ENCODE peak calls at places on chromosomes 16 and 17, in five cellular contexts. A, I, N, B and U are unnamed samples.

GRCh38 chr17:32240745-32241144 is 24.9 kb upstream of the RHBDL3 start:
- DNase-seq in A (no peak), B (no peak), N (no peak), I (no peak), U (peak; percentile 64)

GRCh38 chr16:70661918-70662641 is 15.7 kb downstream of the IL34 start:
- DNase-seq in I (no peak), N (no peak), A (no peak), B (no peak), U (no peak)

GRCh38 chr17:56681561-56682266 is 88.2 kb downstream of the NOG start:
- DNase-seq in I (no peak), B (no peak), A (peak; percentile 53), N (no peak), U (no peak)

GRCh38 chr16:6363891-6364607 is 968.6 kb upstream of the RBFOX1 start:
- DNase-seq in A (no peak), I (no peak), N (no peak), B (no peak), U (no peak)

GRCh38 chr16:56625943-56626654 is 518 bp downstream of the MT1E start:
- DNase-seq in N (no peak), B (no peak), A (no peak), I (no peak), U (no peak)

GRCh38 chr17:59840908-59841666 is 51.7 kb downstream of the TUBD1 start:
- DNase-seq in A (no peak), N (no peak), B (no peak), I (no peak), U (no peak)

GRCh38 chr16:77896357-77896972 is 108.1 kb downstream of the VAT1L start:
- DNase-seq in I (no peak), B (no peak), A (no peak), N (no peak), U (no peak)

GRCh38 chr17:9937164-9937835 is 32.2 kb upstream of the RCVRN start:
- DNase-seq in N (no peak), A (no peak), B (no peak), I (no peak), U (no peak)

GRCh38 chr17:59839646-59840328 is 53.0 kb downstream of the TUBD1 start:
- DNase-seq in B (no peak), A (no peak), I (no peak), N (no peak), U (peak; percentile 53)

GRCh38 chr16:72961115-72961832 is 86.7 kb downstream of the ZFHX3 start:
- DNase-seq in A (no peak), I (no peak), N (no peak), B (peak; percentile 27), U (no peak)

GRCh38 chr16:1309888-1310831 is 724 bp downstream of the UBE2I start:
- DNase-seq in A (no peak), B (peak; percentile 70), N (no peak), I (no peak), U (no peak)

GRCh38 chr16:83118365-83118764 is 491.6 kb downstream of the CDH13 start:
- DNase-seq in I (no peak), A (no peak), B (no peak), N (no peak), U (no peak)

GRCh38 chr17:1000597-1001490 is 3.9 kb downstream of the TIMM22 start:
- DNase-seq in N (peak; percentile 56), I (no peak), B (no peak), A (no peak), U (no peak)

DNA sequence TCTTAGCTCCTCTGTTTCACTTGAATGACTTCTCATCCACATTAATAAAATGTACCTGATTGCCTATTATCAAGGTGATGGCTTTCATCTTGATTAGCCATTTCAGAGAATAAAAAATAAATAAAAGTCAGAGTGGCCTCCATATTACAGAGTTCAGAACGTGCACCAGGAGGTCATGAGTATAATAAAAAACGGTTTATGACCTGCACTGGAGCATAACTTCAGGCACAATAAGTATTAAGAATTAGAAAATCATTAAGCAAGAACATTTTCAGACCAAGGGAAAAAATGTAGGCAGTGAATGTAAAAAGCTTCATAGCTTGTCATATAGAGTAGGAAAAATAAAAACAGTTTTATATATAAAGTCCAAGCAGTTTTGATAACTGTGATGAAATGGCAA is 11.4 kb downstream of the METTL9 start:
- DNase-seq in N (no peak), A (no peak), I (no peak), B (no peak), U (no peak)
- H2AFZ ChIP-seq in N (no peak overlapping the region), A (no peak overlapping the region), I (no peak overlapping the region), B (no peak overlapping the region), U (no peak overlapping the region)

DNA sequence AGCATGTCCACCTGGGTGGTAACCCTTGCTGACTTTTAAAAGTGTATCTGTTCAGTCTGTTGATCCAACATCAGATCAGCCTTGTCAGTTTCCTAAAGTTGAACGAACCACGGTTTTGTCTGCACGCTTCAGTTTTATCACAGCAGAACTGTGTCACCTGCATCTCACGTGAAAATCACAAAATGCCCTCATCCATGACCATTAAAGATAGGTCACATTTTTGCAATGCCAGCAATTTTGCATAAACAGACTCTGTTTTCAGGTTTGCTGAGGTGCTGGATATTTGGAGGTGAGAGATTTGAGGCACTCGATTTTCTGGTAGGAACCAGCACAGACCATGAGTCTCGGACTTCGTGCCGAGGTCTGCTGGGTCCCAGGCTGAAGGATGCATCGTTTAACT is 3.0 kb downstream of the METRNL start:
- DNase-seq in N (no peak), B (no peak), I (no peak), A (no peak), U (no peak)
- TF ChIP-seq REST in N (no peak), B (no peak), I (no peak), A (no peak), U (no peak)

GRCh38 chr17:81553018-81553615 is 964 bp upstream of the FAAP100 start:
- DNase-seq in A (peak; percentile 80), N (peak; percentile 70), B (peak; percentile 57), I (peak; percentile 53), U (peak; percentile 98)
- TF ChIP-seq EZH2 in A (no peak), N (no peak), B (no peak), I (no peak), U (no peak)

GRCh38 chr16:74556375-74556922 is 50.5 kb downstream of the GLG1 start:
- DNase-seq in B (no peak), I (no peak), N (no peak), A (peak; percentile 51), U (no peak)
- H2AFZ ChIP-seq in B (no peak overlapping the region), I (no peak overlapping the region), N (no peak overlapping the region), A (no peak overlapping the region), U (no peak overlapping the region)

GRCh38 chr17:82300707-82301270 is 16.6 kb downstream of the CD7 start:
- DNase-seq in B (peak; percentile 59), N (no peak), I (no peak), A (no peak), U (peak; percentile 79)
- TF ChIP-seq REST in B (no peak), N (no peak), I (no peak), A (no peak), U (no peak)

GRCh38 chr17:49965522-49965905 is 3.5 kb upstream of the DLX4 start:
- DNase-seq in N (no peak), A (no peak), I (no peak), B (no peak), U (peak; percentile 65)

GRCh38 chr17:49963626-49964538 is 5.1 kb upstream of the DLX4 start:
- DNase-seq in N (no peak), I (no peak), A (no peak), B (no peak), U (peak; percentile 72)

GRCh38 chr17:49962599-49963276 is 6.3 kb upstream of the DLX4 start:
- DNase-seq in N (no peak), I (no peak), B (no peak), A (no peak), U (peak; percentile 37)

GRCh38 chr17:49964539-49965521 is 4.2 kb upstream of the DLX4 start:
- DNase-seq in B (no peak), I (no peak), N (no peak), A (no peak), U (peak; percentile 84)

DNA sequence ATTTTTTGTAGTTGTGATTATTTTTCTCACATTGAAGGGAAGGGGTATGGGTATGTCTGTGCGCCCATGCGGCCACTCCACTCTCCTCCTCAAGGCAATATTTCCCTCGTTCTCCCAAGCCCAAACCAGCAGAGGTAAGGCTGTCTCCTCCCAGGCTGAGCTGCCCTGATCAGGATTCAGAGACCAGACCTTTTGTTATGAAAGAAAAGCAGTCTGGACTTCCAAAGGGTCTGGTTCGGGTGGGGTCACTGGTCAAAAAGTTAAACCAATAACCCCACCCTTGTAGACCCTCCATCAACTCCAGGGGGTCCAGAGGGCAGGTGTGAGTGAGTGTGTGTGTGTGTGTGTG is 5.7 kb upstream of the DLX4 start:
- DNase-seq in A (no peak), I (no peak), N (no peak), B (no peak), U (peak; percentile 47)
- TF ChIP-seq EZH2 in A (no peak), I (no peak), N (no peak), B (no peak), U (no peak)